ENCODE peak calls at places on chromosomes 13 and 19, in seven cellular contexts. M is AG08395, U is psoas muscle, Z is COR-L47, Q is T follicular helper cell, N is hypothalamus, C is Kasumi-1. B is an unnamed sample.

GRCh38 chr19:39533003-39533512 is 406 bp upstream of the EID2B start:
- DNase-seq in M (no peak), U (no peak), Z (no peak), Q (no peak), N (no peak), C (no peak), B (no peak)

GRCh38 chr13:19984430-19985218 is 26.1 kb downstream of the ZMYM2 start:
- DNase-seq in M (peak; percentile 66), U (no peak), Z (no peak), Q (no peak), N (no peak), C (peak; percentile 47), B (no peak)

GRCh38 chr13:28059214-28059613 is 41.2 kb downstream of the FLT3 start:
- DNase-seq in M (peak; percentile 13), U (no peak), Z (peak; percentile 6), Q (peak; percentile 19), N (no peak), C (peak; percentile 20), B (no peak)

GRCh38 chr19:13748169-13748884 is 16.0 kb upstream of the MRI1 start:
- DNase-seq in M (peak; percentile 19), U (no peak), Z (no peak), Q (no peak), N (no peak), C (peak; percentile 31), B (no peak)

GRCh38 chr19:38210458-38210987 is 13.5 kb downstream of the DPF1 start:
- DNase-seq in M (no peak), U (peak; percentile 85), Z (peak; percentile 83), Q (no peak), N (peak; percentile 86), C (no peak), B (no peak)

GRCh38 chr19:3831601-3832000 is 37.2 kb downstream of the ZFR2 start:
- DNase-seq in M (no peak), U (no peak), Z (no peak), Q (no peak), N (no peak), C (no peak), B (no peak)

GRCh38 chr19:45782820-45783785 is 813 bp upstream of the DMPK start:
- DNase-seq in M (peak; percentile 85), U (peak; percentile 94), Z (no peak), Q (no peak), N (no peak), C (no peak), B (no peak)

GRCh38 chr19:45995715-45996385 is 583 bp downstream of the CCDC61 start:
- DNase-seq in M (no peak), U (no peak), Z (no peak), Q (no peak), N (no peak), C (no peak), B (no peak)

GRCh38 chr19:18274303-18274775 is at the start of gene IQCN:
- DNase-seq in M (no peak), U (peak; percentile 67), Z (no peak), Q (no peak), N (no peak), C (no peak), B (no peak)

GRCh38 chr19:50505856-50506611 is 5.0 kb downstream of the JOSD2 start:
- DNase-seq in M (no peak), U (peak; percentile 48), Z (no peak), Q (no peak), N (no peak), C (no peak), B (no peak)

GRCh38 chr19:4732680-4733114 is 9.1 kb upstream of the DPP9 start:
- DNase-seq in M (peak; percentile 81), U (peak; percentile 74), Z (peak; percentile 68), Q (peak; percentile 37), N (peak; percentile 23), C (peak; percentile 79), B (peak; percentile 79)

GRCh38 chr13:78187781-78188180 is 269.1 kb upstream of the EDNRB start:
- DNase-seq in M (no peak), U (no peak), Z (peak; percentile 11), Q (no peak), N (no peak), C (no peak), B (no peak)

GRCh38 chr13:106241974-106242373 is 293.5 kb downstream of the EFNB2 start:
- DNase-seq in M (peak; percentile 6), U (no peak), Z (no peak), Q (no peak), N (no peak), C (no peak), B (no peak)

GRCh38 chr13:99986751-99987150 is 5.2 kb downstream of the ZIC2 start:
- DNase-seq in M (no peak), U (no peak), Z (peak; percentile 46), Q (no peak), N (no peak), C (no peak), B (no peak)

GRCh38 chr19:19652482-19653295 is 9.2 kb upstream of the GMIP start:
- DNase-seq in M (no peak), U (no peak), Z (no peak), Q (no peak), N (no peak), C (no peak), B (peak; percentile 12)

GRCh38 chr19:1264801-1265610 is 4.1 kb upstream of the CIRBP start:
- DNase-seq in M (peak; percentile 85), U (peak; percentile 87), Z (no peak), Q (no peak), N (no peak), C (no peak), B (no peak)

GRCh38 chr13:42398542-42398941 is 126.6 kb downstream of the AKAP11 start:
- DNase-seq in M (no peak), U (no peak), Z (no peak), Q (no peak), N (no peak), C (no peak), B (no peak)

GRCh38 chr13:27007166-27007565 is 164.4 kb downstream of the USP12 start:
- DNase-seq in M (no peak), U (no peak), Z (peak; percentile 77), Q (no peak), N (peak; percentile 9), C (no peak), B (no peak)

GRCh38 chr19:50300814-50301606 is 28.2 kb downstream of the KCNC3 start:
- DNase-seq in M (peak; percentile 54), U (no peak), Z (no peak), Q (no peak), N (no peak), C (no peak), B (no peak)

GRCh38 chr13:32039488-32040013 is 8.0 kb downstream of the FRY start:
- DNase-seq in M (no peak), U (no peak), Z (no peak), Q (no peak), N (no peak), C (no peak), B (no peak)

GRCh38 chr19:18659281-18660050 is 22.6 kb downstream of the KLHL26 start:
- DNase-seq in M (peak; percentile 48), U (peak; percentile 82), Z (no peak), Q (no peak), N (peak; percentile 27), C (peak; percentile 69), B (no peak)

GRCh38 chr13:57352114-57352513 is 185.1 kb downstream of the PRR20E start:
- DNase-seq in M (no peak), U (no peak), Z (no peak), Q (no peak), N (no peak), C (no peak), B (no peak)

GRCh38 chr13:80515296-80515695 is 174.4 kb upstream of the SPRY2 start:
- DNase-seq in M (no peak), U (no peak), Z (no peak), Q (no peak), N (no peak), C (no peak), B (no peak)

B was measured in D721Med.